ENCODE peak calls at places on chromosomes 12 and 14, in four cellular contexts. X is hepatocyte, G is right lobe of liver, H is pancreas. I is an unnamed sample. For H3K9me3 and H3K36me3, the result is how much of the 10 kb centered on the place peaks cover.

GRCh38 chr12:12133259-12133658 is 62.5 kb downstream of the BCL2L14 start:
- DNase-seq in X (no peak), G (no peak), H (no peak), I (no peak)

GRCh38 chr14:85288041-85288440 is 241.9 kb upstream of the FLRT2 start:
- DNase-seq in X (no peak), G (no peak), H (no peak), I (no peak)

GRCh38 chr12:17197971-17198370 is 592.0 kb upstream of the LMO3 start:
- DNase-seq in X (no peak), G (no peak), H (no peak), I (no peak)

GRCh38 chr12:89252284-89252683 is 100.0 kb downstream of the DUSP6 start:
- DNase-seq in X (no peak), G (no peak), H (no peak), I (no peak)

GRCh38 chr14:101130861-101131260 is 227.3 kb upstream of the RTL1 start:
- DNase-seq in X (no peak), G (no peak), H (peak), I (peak)

GRCh38 chr12:12585115-12585862 is 22.6 kb upstream of the DUSP16 start:
- DNase-seq in X (no peak), G (no peak), H (no peak), I (no peak)

GRCh38 chr14:101193845-101194355 is 290.4 kb upstream of the RTL1 start:
- DNase-seq in X (no peak), G (no peak), H (no peak), I (no peak)

GRCh38 chr12:87266305-87266704 is 762.9 kb downstream of the C12orf50 start:
- DNase-seq in X (peak), G (no peak), H (no peak), I (no peak)

GRCh38 chr12:53313996-53314395 is 7.4 kb downstream of the AAAS start:
- DNase-seq in X (no peak), G (no peak), H (no peak), I (no peak)

GRCh38 chr12:130162267-130162666 is at the start of gene FZD10:
- DNase-seq in X (peak), G (peak), H (no peak), I (no peak)

GRCh38 chr12:122981036-122981471 is 573 bp downstream of the ARL6IP4 start:
- DNase-seq in X (peak), G (no peak), H (peak), I (no peak)

GRCh38 chr12:111686574-111687105 is 787 bp downstream of the ACAD10 start:
- DNase-seq in X (no peak), G (no peak), H (no peak), I (no peak)

GRCh38 chr14:95329941-95330340 is 10.2 kb upstream of the CLMN start:
- DNase-seq in X (no peak), G (no peak), H (no peak), I (no peak)

GRCh38 chr12:72485017-72485701 is 213.0 kb downstream of the TRHDE start:
- DNase-seq in X (no peak), G (no peak), H (peak), I (no peak)

GRCh38 chr14:68955164-68955921 is 23.8 kb downstream of the ACTN1 start:
- DNase-seq in X (no peak), G (no peak), H (no peak), I (no peak)

GRCh38 chr12:22856120-22856699 is 231.2 kb downstream of the ETNK1 start:
- DNase-seq in X (peak), G (no peak), H (no peak), I (no peak)

GRCh38 chr14:33986804-33987203 is 35.9 kb upstream of the EGLN3 start:
- DNase-seq in X (peak), G (no peak), H (no peak), I (no peak)

GRCh38 chr12:55720894-55721444 is 776 bp downstream of the RDH5 start:
- DNase-seq in X (peak), G (peak), H (peak), I (peak)

GRCh38 chr14:61558271-61558670 is 137.0 kb upstream of the HIF1A start:
- DNase-seq in X (no peak), G (no peak), H (peak), I (no peak)

GRCh38 chr14:49893309-49894213 is 679 bp downstream of the ARF6 start:
- DNase-seq in X (peak), G (peak), H (peak), I (peak)

GRCh38 chr14:25108959-25109358 is 59.0 kb upstream of the STXBP6 start:
- DNase-seq in X (peak), G (no peak), H (no peak), I (no peak)

GRCh38 chr14:99891266-99891665 is 98.1 kb downstream of the EML1 start:
- DNase-seq in X (no peak), G (no peak), H (no peak), I (no peak)

GRCh38 chr12:56520025-56520810 is 1.4 kb upstream of the RBMS2 start:
- DNase-seq in X (no peak), G (no peak), H (no peak), I (no peak)

GRCh38 chr12:77615331-77615730 is 215.4 kb upstream of the NAV3 start:
- DNase-seq in X (no peak), G (no peak), H (no peak), I (no peak)

GRCh38 chr14:73714656-73715081 is 485 bp upstream of the PNMA1 start:
- DNase-seq in X (no peak), G (no peak), H (no peak), I (no peak)

DNA sequence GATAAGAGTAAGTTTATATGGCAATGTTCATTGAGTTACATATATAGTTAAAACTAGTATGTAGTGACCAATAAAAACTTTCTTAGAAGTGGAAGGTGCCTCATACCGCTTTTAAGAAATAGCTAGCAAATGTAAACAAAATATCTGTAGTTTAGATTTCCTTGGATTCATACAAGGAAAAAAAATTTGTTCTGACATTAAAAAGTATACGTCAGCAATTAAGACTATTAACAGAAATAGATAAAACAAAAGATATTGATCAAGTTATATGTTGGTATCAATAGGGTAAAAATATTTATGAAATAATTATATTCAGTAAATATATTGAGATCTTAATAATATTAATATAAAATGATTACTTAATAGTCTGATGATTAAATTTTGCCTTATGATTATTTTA is 718.8 kb upstream of the LRFN5 start:
- DNase-seq in X (no peak), G (no peak), H (no peak), I (no peak)
- H3K9me3 ChIP-seq in X (under half), G (under half), H (under half), I (under half)

DNA sequence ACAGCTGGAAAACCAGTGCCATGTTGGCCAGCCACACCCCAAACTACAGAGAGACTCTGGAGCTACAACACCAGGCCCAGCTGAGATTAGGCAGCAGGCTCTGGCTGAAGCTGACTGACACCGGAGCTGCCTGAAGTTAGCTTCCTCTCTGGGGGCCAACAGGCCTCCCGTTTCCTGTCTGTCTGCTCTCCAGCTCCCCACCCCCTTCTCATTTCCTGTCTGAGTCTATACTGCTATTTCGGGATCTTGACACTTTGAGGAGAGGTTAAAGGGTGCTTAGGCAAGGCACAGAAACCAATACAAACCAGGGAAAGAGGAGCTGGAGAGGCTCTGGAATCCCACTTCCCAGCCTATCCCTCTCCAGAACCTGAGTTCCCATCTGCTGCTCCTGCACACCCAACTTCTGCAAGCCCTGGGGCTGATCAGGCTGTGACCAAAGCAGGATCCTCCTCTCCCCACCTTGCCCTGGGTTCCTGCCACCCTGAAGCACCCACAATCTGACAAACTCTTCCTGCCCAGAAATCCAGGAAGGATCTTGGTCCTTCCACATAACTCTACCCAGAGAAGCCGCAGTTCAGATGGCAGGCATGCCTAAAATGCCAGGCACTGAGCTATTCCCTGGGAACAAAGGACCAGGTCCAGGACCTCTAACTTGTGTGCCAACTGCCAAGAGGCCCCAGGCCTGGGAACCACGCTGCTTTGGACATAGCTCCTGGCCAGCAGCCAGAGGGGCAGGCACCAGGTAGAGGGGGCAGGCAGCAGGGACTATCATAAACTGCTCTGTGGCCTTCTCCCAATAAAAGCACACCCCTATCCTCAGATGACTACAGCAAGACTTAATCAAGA is 39.9 kb downstream of the PRPF40B start:
- DNase-seq in X (peak), G (peak), H (no peak), I (peak)
- H3K4me3 ChIP-seq in X (no peak), G (no peak), H (no peak), I (no peak)

GRCh38 chr14:92907316-92907911 is 15.5 kb upstream of the CHGA start:
- DNase-seq in X (no peak), G (no peak), H (no peak), I (no peak)

GRCh38 chr14:92906823-92907222 is 16.1 kb upstream of the CHGA start:
- DNase-seq in X (no peak), G (no peak), H (no peak), I (no peak)

GRCh38 chr14:92903359-92903758 is 19.6 kb upstream of the CHGA start:
- DNase-seq in X (no peak), G (no peak), H (no peak), I (no peak)

GRCh38 chr14:92906420-92906819 is 16.5 kb upstream of the CHGA start:
- DNase-seq in X (no peak), G (no peak), H (no peak), I (no peak)

GRCh38 chr14:92905667-92906066 is 17.3 kb upstream of the CHGA start:
- DNase-seq in X (no peak), G (no peak), H (no peak), I (no peak)
- H3K36me3 ChIP-seq in X (under half), G (under half), H (under half), I (under half)

DNA sequence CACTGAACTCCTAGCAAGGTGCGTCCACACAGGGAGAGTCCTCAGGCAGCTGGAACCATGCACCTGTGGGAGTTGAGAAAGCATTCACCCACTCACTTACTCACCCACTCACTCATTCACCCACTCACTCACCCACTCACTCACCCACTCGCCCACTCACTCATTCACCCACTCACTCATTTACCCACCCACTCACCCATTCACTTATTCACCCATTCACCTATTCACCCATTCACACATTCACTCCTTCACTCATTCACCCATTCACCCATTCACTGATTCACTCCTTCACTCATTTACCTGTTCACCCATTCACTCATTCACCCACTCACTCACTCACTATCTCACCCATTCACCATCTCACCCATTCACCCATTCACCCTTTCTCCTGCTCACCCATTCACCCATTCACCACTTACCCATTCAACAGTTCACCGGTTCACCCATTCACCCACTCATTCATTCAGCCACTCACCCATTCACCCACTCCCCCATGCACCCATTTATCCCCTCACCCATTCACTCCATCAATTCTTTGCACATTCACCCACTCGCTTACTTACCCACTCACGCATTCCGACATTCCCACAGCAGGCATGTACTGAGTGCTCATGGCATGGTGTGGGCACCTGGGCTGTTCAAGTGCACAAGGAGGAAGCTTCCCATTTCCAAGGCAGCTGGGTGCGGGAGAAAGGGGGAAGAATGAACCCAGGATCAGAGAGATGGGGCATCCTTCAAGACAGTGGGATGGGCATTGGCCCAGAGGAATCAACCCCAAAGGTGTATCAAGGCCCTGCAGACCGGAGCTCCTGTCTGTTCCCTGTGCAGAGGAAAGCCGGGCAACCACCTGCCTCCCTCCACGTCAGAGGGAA is 135.2 kb upstream of the C14orf180 start:
- DNase-seq in X (no peak), G (no peak), H (no peak), I (peak)
- H3K9me3 ChIP-seq in X (under half), G (under half), H (under half), I (under half)

GRCh38 chr14:23600806-23601205 is 22.2 kb upstream of the JPH4 start:
- DNase-seq in X (no peak), G (no peak), H (no peak), I (no peak)

GRCh38 chr14:23600322-23600707 is 21.7 kb upstream of the JPH4 start:
- DNase-seq in X (no peak), G (no peak), H (no peak), I (no peak)

GRCh38 chr14:23601424-23601823 is 22.8 kb upstream of the JPH4 start:
- DNase-seq in X (no peak), G (no peak), H (no peak), I (no peak)

GRCh38 chr14:23602181-23603095 is 23.8 kb upstream of the JPH4 start:
- DNase-seq in X (no peak), G (no peak), H (no peak), I (no peak)

DNA sequence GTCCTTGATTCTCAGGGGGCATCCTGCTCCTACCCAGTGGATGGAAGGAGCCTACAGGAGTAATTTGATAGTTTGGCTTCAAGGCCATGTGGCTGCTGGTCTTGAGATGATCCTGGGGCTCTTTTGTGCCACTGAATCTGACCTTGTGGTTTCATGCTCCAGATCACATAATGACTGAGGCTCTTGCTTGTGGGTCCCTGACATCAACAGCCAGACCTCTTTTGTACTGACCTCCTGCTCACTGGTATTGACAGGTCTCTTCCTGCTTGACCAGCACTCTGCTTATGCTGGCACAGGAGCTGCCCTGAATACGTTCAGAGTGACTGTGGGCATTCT is 23.2 kb upstream of the JPH4 start:
- DNase-seq in X (no peak), G (no peak), H (no peak), I (no peak)
- H3K4me3 ChIP-seq in X (no peak), G (no peak), H (no peak), I (no peak)

GRCh38 chr12:124482567-124482893 is 84.9 kb downstream of the NCOR2 start:
- DNase-seq in X (no peak), G (no peak), H (peak), I (no peak)
- H3K36me3 ChIP-seq in X (under half), G (under half), H (under half), I (under half)

DNA sequence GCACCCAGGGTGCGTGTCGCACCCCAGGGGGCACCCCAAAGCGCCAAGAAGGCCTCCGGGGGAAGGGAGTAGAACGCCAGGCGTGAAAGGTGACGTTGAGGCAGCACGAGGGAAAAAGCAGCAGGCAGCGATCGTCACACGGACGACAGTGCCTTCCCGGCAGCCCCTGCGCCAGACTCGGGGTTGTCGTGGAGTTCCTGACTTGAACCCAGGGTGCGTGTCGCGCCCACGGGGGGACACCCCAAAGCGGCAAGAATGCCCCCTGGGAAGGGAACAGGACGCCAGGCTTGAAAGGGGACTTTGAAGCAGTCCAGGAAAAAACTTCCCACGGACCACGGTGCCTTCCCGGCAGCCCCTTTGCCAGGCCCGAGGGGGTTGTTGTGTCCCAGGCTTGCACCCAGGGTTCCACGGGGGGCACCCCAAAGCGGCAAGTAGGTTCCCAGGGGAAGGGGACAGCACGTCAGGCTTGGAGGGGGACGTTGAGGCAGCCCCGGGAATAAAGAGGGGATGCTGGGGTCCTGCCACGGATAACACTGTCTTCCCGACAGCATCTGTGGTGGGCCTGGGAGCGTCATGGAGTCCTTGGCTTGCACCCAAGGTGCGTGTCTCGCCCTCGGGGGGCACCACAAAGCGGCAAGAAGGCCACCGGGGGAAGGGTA is 159.2 kb upstream of the ALG10B start:
- DNase-seq in X (no peak), G (peak), H (no peak), I (no peak)
- H3K9me3 ChIP-seq in X (under half), G (under half), H (under half), I (under half)

GRCh38 chr14:59346329-59346728 is 118.9 kb downstream of the GPR135 start:
- DNase-seq in X (no peak), G (no peak), H (no peak), I (no peak)

GRCh38 chr14:59347915-59348314 is 117.3 kb downstream of the GPR135 start:
- DNase-seq in X (peak), G (no peak), H (no peak), I (no peak)

GRCh38 chr14:59349154-59349772 is 115.9 kb downstream of the GPR135 start:
- DNase-seq in X (no peak), G (no peak), H (no peak), I (no peak)

GRCh38 chr14:59346796-59347510 is 118.2 kb downstream of the GPR135 start:
- DNase-seq in X (no peak), G (no peak), H (no peak), I (no peak)

DNA sequence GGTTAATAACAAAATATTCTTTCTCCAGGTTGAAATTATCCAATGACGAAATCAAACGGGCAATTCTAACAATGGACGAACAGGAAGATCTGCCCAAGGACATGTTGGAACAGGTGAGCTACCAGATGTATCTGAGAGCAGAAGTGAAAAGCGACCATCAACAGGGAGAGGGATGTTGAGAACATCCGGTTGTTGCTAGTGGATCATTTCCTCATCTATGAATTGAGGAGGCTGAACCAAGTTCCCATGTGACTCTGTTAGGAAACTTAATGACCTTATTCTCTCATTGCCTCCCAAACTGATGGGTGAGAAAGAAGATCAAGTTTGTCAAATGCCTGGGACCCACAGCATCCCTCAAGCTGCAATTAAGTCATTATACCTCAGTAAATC is 117.7 kb downstream of the GPR135 start:
- DNase-seq in X (no peak), G (no peak), H (no peak), I (no peak)
- H3K4me3 ChIP-seq in X (no peak), G (no peak), H (no peak), I (no peak)

DNA sequence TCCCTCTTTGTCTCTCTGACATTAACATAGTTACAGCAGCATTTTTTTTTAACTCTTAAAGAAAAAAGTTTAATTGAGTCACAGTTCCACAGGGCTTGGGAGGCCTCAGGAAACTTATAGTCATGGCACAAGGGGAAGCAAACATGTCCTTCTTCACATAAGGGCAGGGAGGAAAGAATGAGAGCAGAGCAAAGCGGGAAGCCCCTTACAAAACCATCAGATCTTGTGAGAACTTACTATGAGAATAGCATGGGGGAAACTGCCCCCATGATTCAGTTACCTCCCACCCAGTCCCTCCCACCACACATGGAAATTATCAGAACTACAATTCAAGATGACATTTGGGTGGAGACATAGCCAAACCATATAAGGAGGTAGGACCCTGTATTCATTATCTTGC is 96.2 kb downstream of the PLBD1 start:
- DNase-seq in X (no peak), G (no peak), H (no peak), I (no peak)
- H3K36me3 ChIP-seq in X (under half), G (under half), H (under half), I (under half)

GRCh38 chr12:133058203-133059125 is 21.2 kb downstream of the ZNF84 start:
- DNase-seq in X (no peak), G (no peak), H (no peak), I (no peak)
- H3K9me3 ChIP-seq in X (half or more), G (half or more), H (under half), I (under half)